ENCODE peak calls at places on chromosome 18, in four cellular contexts. U is CD8-positive, alpha-beta T cell; O is glutamatergic neuron; B is epithelial cell of esophagus. S is an unnamed sample.

GRCh38 chr18:12085136-12085535 is 8.5 kb upstream of the ANKRD62 start:
- DNase-seq in U (no peak), O (no peak), B (no peak), S (no peak)

GRCh38 chr18:845152-845819 is 33.2 kb upstream of the YES1 start:
- DNase-seq in U (no peak), O (no peak), B (peak), S (peak)

GRCh38 chr18:35441857-35442595 is 55.7 kb downstream of the INO80C start:
- DNase-seq in U (no peak), O (no peak), B (peak), S (no peak)

GRCh38 chr18:60053747-60054304 is 154.0 kb downstream of the PMAIP1 start:
- DNase-seq in U (no peak), O (no peak), B (peak), S (peak)

GRCh38 chr18:48582946-48583345 is 44.1 kb downstream of the CTIF start:
- DNase-seq in U (no peak), O (no peak), B (no peak), S (no peak)

GRCh38 chr18:44680271-44681038 is at the start of gene SETBP1:
- DNase-seq in U (peak), O (peak), B (peak), S (peak)

GRCh38 chr18:74230922-74231714 is 60.6 kb downstream of the CYB5A start:
- DNase-seq in U (no peak), O (no peak), B (peak), S (peak)

GRCh38 chr18:57951999-57952774 is 91.8 kb upstream of the NEDD4L start:
- DNase-seq in U (no peak), O (no peak), B (peak), S (no peak)

GRCh38 chr18:39463986-39464385 is 1898.4 kb upstream of the CELF4 start:
- DNase-seq in U (no peak), O (no peak), B (peak), S (no peak)

GRCh38 chr18:75083131-75083530 is 125.8 kb downstream of the PTGR3 start:
- DNase-seq in U (no peak), O (no peak), B (no peak), S (no peak)

GRCh38 chr18:9619545-9619944 is 5.2 kb upstream of the PPP4R1 start:
- DNase-seq in U (no peak), O (no peak), B (peak), S (peak)

GRCh38 chr18:52007109-52007508 is 332.9 kb upstream of the DCC start:
- DNase-seq in U (no peak), O (no peak), B (no peak), S (no peak)

GRCh38 chr18:52008330-52008729 is 331.7 kb upstream of the DCC start:
- DNase-seq in U (no peak), O (no peak), B (no peak), S (no peak)

GRCh38 chr18:52009958-52010357 is 330.0 kb upstream of the DCC start:
- DNase-seq in U (no peak), O (no peak), B (no peak), S (no peak)
- TF ChIP-seq CTCF in U (no peak), O (no peak), B (no peak), S (no peak)

GRCh38 chr18:24734058-24734457 is 273.6 kb downstream of the HRH4 start:
- DNase-seq in U (no peak), O (peak), B (peak), S (peak)
- TF ChIP-seq CTCF in U (no peak), O (peak), B (peak), S (no peak)

DNA sequence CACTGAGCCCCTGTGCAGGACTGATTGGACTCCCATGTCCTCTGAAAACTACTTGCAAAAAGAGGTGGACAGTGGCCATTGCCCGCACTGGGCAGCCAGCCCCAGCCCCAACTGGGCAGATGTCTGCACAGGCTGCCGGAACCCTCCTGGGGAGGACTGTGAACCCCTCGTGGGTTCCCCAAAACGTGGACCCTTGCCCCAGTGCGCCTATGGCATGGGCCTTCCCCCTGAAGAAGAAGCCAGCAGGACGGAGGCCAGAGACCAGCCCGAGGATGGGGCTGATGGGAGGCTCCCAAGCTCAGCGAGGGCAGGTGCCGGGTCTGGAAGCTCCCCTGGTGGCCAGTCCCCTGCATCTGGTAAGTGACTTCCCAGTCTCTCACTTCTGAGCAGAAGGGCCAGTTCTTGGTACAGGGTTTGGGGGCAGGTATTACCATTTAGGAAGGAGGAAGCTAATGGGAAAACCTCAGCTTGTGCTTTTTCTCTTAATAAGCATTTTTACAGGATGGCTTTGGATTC is 44.1 kb downstream of the TNFRSF11A start:
- DNase-seq in U (no peak), O (no peak), B (no peak), S (no peak)
- TF ChIP-seq CTCF in U (no peak), O (no peak), B (no peak), S (no peak)

DNA sequence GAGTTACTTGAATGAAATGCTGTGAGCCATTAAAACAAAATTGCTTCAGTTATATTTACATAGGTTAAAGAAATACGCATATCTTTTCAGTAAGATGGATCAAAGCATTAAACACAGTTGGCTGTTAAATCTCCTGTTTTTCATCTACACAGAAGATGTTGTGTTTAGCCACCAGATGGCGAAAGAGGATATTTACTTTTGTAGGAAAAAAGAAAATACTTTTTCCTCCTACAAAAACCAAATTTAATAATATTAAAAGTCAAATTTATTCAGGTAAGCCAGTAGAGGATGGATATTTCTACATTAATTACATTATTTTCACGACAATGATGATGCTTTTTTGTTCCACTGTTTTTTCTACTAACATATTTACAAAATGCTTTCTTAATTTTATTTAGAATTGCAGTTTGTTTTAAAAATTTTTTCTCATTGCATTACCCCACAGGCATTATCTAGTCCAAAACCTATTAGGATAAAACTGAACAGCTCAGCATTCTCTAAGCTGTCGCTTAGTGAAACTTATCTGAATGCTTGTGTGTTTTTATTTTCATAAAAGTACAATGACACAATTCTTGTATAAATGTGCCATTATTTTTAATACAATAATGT is 173.7 kb downstream of the ASXL3 start:
- DNase-seq in U (no peak), O (no peak), B (peak), S (peak)
- TF ChIP-seq CTCF in U (no peak), O (peak), B (peak), S (peak)

GRCh38 chr18:62324917-62325805 is at the start of gene TNFRSF11A:
- DNase-seq in U (peak), O (peak), B (peak), S (peak)
- TF ChIP-seq CTCF in U (peak), O (peak), B (peak), S (peak)